ENCODE peak calls at places on chromosomes 12 and 14, in five cellular contexts. L, Q, X, Z and K are unnamed samples.

GRCh38 chr12:541676-542289 is 82.0 kb downstream of the B4GALNT3 start:
- DNase-seq in L (no peak), Q (no peak), X (no peak), Z (no peak), K (no peak)

GRCh38 chr14:100554082-100554677 is 33.0 kb downstream of the BEGAIN start:
- DNase-seq in L (no peak), Q (peak; percentile 43), X (no peak), Z (no peak), K (peak; percentile 39)

GRCh38 chr14:37196604-37197420 is 925 bp upstream of the MIPOL1 start:
- DNase-seq in L (no peak), Q (no peak), X (no peak), Z (no peak), K (no peak)

GRCh38 chr14:71507681-71508080 is 424.5 kb upstream of the RGS6 start:
- DNase-seq in L (no peak), Q (no peak), X (no peak), Z (no peak), K (no peak)

GRCh38 chr12:47388712-47389111 is 309.0 kb upstream of the AMIGO2 start:
- DNase-seq in L (no peak), Q (no peak), X (no peak), Z (no peak), K (no peak)

GRCh38 chr12:20451759-20452158 is 83.4 kb downstream of the PDE3A start:
- DNase-seq in L (no peak), Q (no peak), X (no peak), Z (peak; percentile 71), K (peak; percentile 77)

GRCh38 chr14:54730156-54730961 is 163.4 kb downstream of the SAMD4A start:
- DNase-seq in L (no peak), Q (no peak), X (no peak), Z (peak; percentile 78), K (peak; percentile 50)

GRCh38 chr12:120117961-120118709 is 1.6 kb upstream of the RAB35 start:
- DNase-seq in L (no peak), Q (no peak), X (no peak), Z (peak; percentile 67), K (peak; percentile 41)

GRCh38 chr12:118397693-118398440 is 21.5 kb downstream of the SUDS3 start:
- DNase-seq in L (no peak), Q (no peak), X (no peak), Z (peak; percentile 13), K (peak; percentile 36)

GRCh38 chr12:100364334-100364733 is 7.5 kb downstream of the SLC17A8 start:
- DNase-seq in L (no peak), Q (no peak), X (no peak), Z (no peak), K (no peak)

GRCh38 chr12:120879711-120880300 is 24.4 kb downstream of the SPPL3 start:
- DNase-seq in L (no peak), Q (no peak), X (no peak), Z (no peak), K (no peak)

GRCh38 chr12:2240390-2240789 is 187.6 kb downstream of the CACNA1C start:
- DNase-seq in L (no peak), Q (no peak), X (no peak), Z (no peak), K (no peak)

GRCh38 chr14:67665886-67666285 is 8.5 kb downstream of the VTI1B start:
- DNase-seq in L (no peak), Q (no peak), X (no peak), Z (peak; percentile 75), K (peak; percentile 51)

GRCh38 chr12:14651371-14651770 is 45.0 kb downstream of the GUCY2C start:
- DNase-seq in L (no peak), Q (no peak), X (no peak), Z (no peak), K (no peak)

GRCh38 chr12:131740626-131741025 is 29.7 kb downstream of the SFSWAP start:
- DNase-seq in L (no peak), Q (no peak), X (no peak), Z (no peak), K (no peak)

GRCh38 chr14:93708800-93709199 is 79.5 kb downstream of the PRIMA1 start:
- DNase-seq in L (no peak), Q (no peak), X (no peak), Z (no peak), K (no peak)

GRCh38 chr12:9048930-9049329 is 59.6 kb downstream of the KLRG1 start:
- DNase-seq in L (no peak), Q (no peak), X (no peak), Z (no peak), K (no peak)

GRCh38 chr14:68727315-68728078 is 65.4 kb downstream of the ZFP36L1 start:
- DNase-seq in L (no peak), Q (peak; percentile 52), X (no peak), Z (no peak), K (no peak)

GRCh38 chr14:93894992-93895391 is 32.2 kb upstream of the FAM181A start:
- DNase-seq in L (no peak), Q (no peak), X (peak; percentile 76), Z (no peak), K (no peak)

GRCh38 chr14:49641697-49642129 is 6.7 kb upstream of the DNAAF2 start:
- DNase-seq in L (peak; percentile 85), Q (no peak), X (no peak), Z (peak; percentile 48), K (no peak)

GRCh38 chr14:94401083-94401482 is 12.7 kb upstream of the SERPINA1 start:
- DNase-seq in L (no peak), Q (no peak), X (no peak), Z (peak; percentile 68), K (no peak)

GRCh38 chr14:54138024-54138353 is 181.4 kb upstream of the BMP4 start:
- DNase-seq in L (no peak), Q (no peak), X (no peak), Z (no peak), K (no peak)

GRCh38 chr12:39331539-39332261 is 111.2 kb downstream of the KIF21A start:
- DNase-seq in L (no peak), Q (no peak), X (no peak), Z (no peak), K (no peak)

GRCh38 chr12:95129115-95129514 is 55.7 kb upstream of the NR2C1 start:
- DNase-seq in L (no peak), Q (no peak), X (no peak), Z (no peak), K (no peak)

GRCh38 chr12:95124106-95124505 is 50.7 kb upstream of the NR2C1 start:
- DNase-seq in L (no peak), Q (no peak), X (no peak), Z (no peak), K (no peak)

GRCh38 chr12:95130096-95130495 is 56.7 kb upstream of the NR2C1 start:
- DNase-seq in L (no peak), Q (no peak), X (no peak), Z (peak; percentile 59), K (no peak)

GRCh38 chr12:95131589-95132335 is 58.3 kb upstream of the NR2C1 start:
- DNase-seq in L (no peak), Q (no peak), X (no peak), Z (no peak), K (peak; percentile 33)

DNA sequence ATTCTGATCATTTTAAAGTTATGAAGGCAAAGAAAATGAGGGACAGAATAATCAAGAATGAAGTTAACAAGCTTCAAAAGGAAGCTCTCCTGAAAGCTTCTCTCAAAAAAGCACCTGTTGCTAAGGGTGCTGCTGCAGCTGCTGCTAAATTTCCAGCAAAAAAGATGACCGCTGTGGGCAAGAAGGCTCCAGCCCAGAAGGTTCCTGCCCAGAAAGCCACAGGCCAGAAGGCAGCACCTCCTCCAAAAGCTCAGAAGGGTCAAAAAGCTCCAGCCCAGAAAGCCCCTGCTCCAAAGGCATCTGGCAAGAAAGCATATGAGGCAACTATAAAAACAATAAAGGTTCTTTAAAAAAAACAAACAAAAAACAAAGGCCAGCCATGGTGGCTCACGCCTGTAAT is 52.7 kb upstream of the NR2C1 start:
- DNase-seq in L (no peak), Q (no peak), X (no peak), Z (no peak), K (no peak)
- TF ChIP-seq CTCF in L (no peak), Q (no peak), X (no peak), Z (no peak), K (no peak)

GRCh38 chr14:81716953-81717352 is 183.3 kb upstream of the SEL1L start:
- DNase-seq in L (no peak), Q (no peak), X (no peak), Z (no peak), K (no peak)
- TF ChIP-seq CTCF in L (no peak), Q (no peak), X (no peak), Z (no peak), K (no peak)

DNA sequence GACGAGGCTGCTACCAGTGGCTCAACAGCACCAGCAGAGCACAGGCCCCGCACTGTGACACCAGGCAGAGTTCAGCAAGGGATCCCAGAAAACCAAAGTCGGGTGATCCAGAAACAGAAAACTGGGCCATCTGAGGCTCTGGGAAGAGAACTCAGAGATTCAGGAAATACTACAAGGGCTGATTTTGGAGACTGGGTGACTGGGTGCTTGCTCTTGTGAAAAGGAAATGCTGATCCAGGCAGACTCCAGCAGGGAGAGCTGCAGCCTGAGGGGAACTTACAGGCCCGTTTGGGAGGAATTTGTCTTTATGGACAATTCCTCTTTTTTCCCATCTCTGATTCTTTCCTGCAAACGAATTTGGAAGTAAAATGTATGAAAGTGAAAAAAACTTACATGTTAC is 28.2 kb downstream of the FOXN3 start:
- DNase-seq in L (no peak), Q (no peak), X (no peak), Z (peak; percentile 43), K (peak; percentile 48)
- TF ChIP-seq CTCF in L (no peak), Q (peak; percentile 38), X (no peak), Z (peak; percentile 44), K (peak; percentile 42)

GRCh38 chr14:47919994-47920393 is 244.6 kb upstream of the MDGA2 start:
- DNase-seq in L (no peak), Q (no peak), X (no peak), Z (no peak), K (no peak)

GRCh38 chr14:47919334-47919846 is 244.0 kb upstream of the MDGA2 start:
- DNase-seq in L (no peak), Q (no peak), X (no peak), Z (no peak), K (no peak)

GRCh38 chr14:47921133-47921532 is 245.7 kb upstream of the MDGA2 start:
- DNase-seq in L (no peak), Q (no peak), X (no peak), Z (no peak), K (no peak)

DNA sequence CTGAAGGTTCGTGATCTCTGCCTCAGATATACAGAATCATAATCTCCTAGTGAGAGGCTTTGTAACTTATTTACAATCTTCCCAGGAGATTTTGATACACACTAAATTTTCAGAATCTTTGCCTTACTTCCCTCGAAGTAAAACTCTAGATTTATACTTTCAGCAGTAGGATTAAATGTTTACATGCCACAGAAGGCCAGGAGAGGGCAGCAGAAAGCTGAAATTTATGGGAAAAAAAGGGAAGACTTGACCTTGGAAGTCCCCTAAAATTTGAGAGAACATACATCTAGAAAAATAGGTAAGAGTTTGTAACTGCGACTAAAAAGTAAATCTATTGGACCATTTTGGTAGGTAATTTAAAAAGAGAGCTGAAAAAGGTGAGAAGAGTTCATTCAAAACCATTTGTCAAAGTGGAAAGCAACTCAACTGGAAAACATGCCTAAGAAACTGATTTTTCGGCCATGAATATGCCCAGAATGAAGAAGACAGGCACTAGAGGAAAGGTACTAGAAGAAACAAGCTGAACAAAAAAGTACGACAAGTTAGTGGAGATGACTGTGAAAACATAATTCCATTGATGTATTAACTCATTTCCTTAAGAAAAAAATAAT is 242.0 kb upstream of the MDGA2 start:
- DNase-seq in L (no peak), Q (no peak), X (peak; percentile 47), Z (peak; percentile 13), K (peak; percentile 21)
- TF ChIP-seq CTCF in L (peak; percentile 23), Q (peak; percentile 60), X (peak; percentile 73), Z (peak; percentile 44), K (peak; percentile 42)

GRCh38 chr14:73759714-73760597 is 45.8 kb upstream of the PNMA1 start:
- DNase-seq in L (peak; percentile 98), Q (peak; percentile 95), X (peak; percentile 92), Z (peak; percentile 99), K (peak; percentile 99)
- TF ChIP-seq CTCF in L (no peak), Q (no peak), X (peak; percentile 37), Z (no peak), K (no peak)